ENCODE peak calls at places on chromosome 7, in seven cellular contexts. A is right lobe of liver, T is AG04450, Z is fibroblast of mammary gland, Q is GM23338, C is mammary epithelial cell, D is HL-60. X is an unnamed sample.

GRCh38 chr7:78224923-78225322 is 426.4 kb downstream of the PHTF2 start:
- DNase-seq in A (no peak), D (no peak), Z (peak; percentile 10), Q (no peak), T (no peak), C (no peak), X (no peak)

GRCh38 chr7:87926581-87927461 is 7.2 kb upstream of the ADAM22 start:
- DNase-seq in C (peak; percentile 21), T (no peak), A (no peak), D (no peak), Q (peak; percentile 90), Z (peak; percentile 32), X (peak; percentile 11)

GRCh38 chr7:111516612-111517011 is 45.7 kb downstream of the IMMP2L start:
- DNase-seq in A (no peak), T (no peak), Q (no peak), D (no peak), C (peak; percentile 71), Z (no peak), X (no peak)

GRCh38 chr7:54689394-54690058 is 69.5 kb downstream of the SEC61G start:
- DNase-seq in Z (peak; percentile 3), C (no peak), Q (no peak), D (no peak), A (no peak), T (no peak), X (peak; percentile 4)

GRCh38 chr7:54860003-54860775 is 101.2 kb upstream of the SEC61G start:
- DNase-seq in A (no peak), C (peak; percentile 49), Z (no peak), T (no peak), Q (no peak), D (no peak), X (peak; percentile 31)

GRCh38 chr7:39666562-39666961 is 43.2 kb downstream of the RALA start:
- DNase-seq in A (no peak), Z (no peak), T (no peak), D (no peak), C (no peak), Q (peak; percentile 48), X (no peak)

GRCh38 chr7:85176197-85176596 is 10.7 kb downstream of the SEMA3D start:
- DNase-seq in A (no peak), Z (peak; percentile 41), Q (no peak), T (no peak), D (no peak), C (peak; percentile 62), X (peak; percentile 30)

GRCh38 chr7:17939111-17939669 is 1.1 kb downstream of the SNX13 start:
- DNase-seq in Z (peak; percentile 52), Q (no peak), D (no peak), T (no peak), C (peak; percentile 66), A (no peak), X (peak; percentile 48)

GRCh38 chr7:74272305-74273038 is 16.7 kb upstream of the CLIP2 start:
- DNase-seq in Z (peak; percentile 96), A (no peak), Q (peak; percentile 70), D (peak; percentile 91), T (peak; percentile 91), C (peak; percentile 67), X (peak; percentile 95)

GRCh38 chr7:29839302-29839701 is 33.0 kb downstream of the WIPF3 start:
- DNase-seq in C (peak; percentile 4), T (peak; percentile 32), A (no peak), Z (peak; percentile 83), D (no peak), Q (no peak), X (peak; percentile 59)

GRCh38 chr7:158022601-158023000 is 565.0 kb downstream of the PTPRN2 start:
- DNase-seq in D (no peak), T (no peak), A (no peak), C (no peak), Z (no peak), Q (no peak), X (no peak)

GRCh38 chr7:36752026-36752735 is 27.9 kb upstream of the AOAH start:
- DNase-seq in D (no peak), C (no peak), Q (no peak), T (no peak), A (no peak), Z (no peak), X (no peak)

GRCh38 chr7:2654059-2654458 is 22.3 kb downstream of the TTYH3 start:
- DNase-seq in Q (no peak), C (no peak), D (no peak), T (no peak), Z (no peak), A (no peak), X (no peak)

GRCh38 chr7:129853661-129854268 is 99.0 kb downstream of the UBE2H start:
- DNase-seq in Z (peak; percentile 73), C (peak; percentile 92), Q (no peak), T (no peak), A (peak; percentile 71), D (peak; percentile 89), X (peak; percentile 68)

GRCh38 chr7:5780801-5781496 is 514 bp downstream of the RNF216 start:
- DNase-seq in Q (peak; percentile 37), Z (peak; percentile 19), T (no peak), A (peak; percentile 73), C (peak; percentile 42), D (no peak), X (peak; percentile 35)

GRCh38 chr7:150962285-150962742 is 15.8 kb downstream of the KCNH2 start:
- DNase-seq in Q (no peak), C (no peak), A (no peak), T (no peak), Z (no peak), D (no peak), X (no peak)

GRCh38 chr7:155351120-155351870 is 53.6 kb downstream of the INSIG1 start:
- DNase-seq in Z (no peak), T (no peak), D (no peak), C (no peak), Q (no peak), A (peak; percentile 17), X (no peak)

GRCh38 chr7:104160375-104160774 is 47.4 kb downstream of the ORC5 start:
- DNase-seq in D (no peak), T (no peak), Q (peak; percentile 12), A (no peak), C (no peak), Z (peak; percentile 41), X (peak; percentile 47)

GRCh38 chr7:92621026-92621540 is 30.9 kb upstream of the FAM133B start:
- DNase-seq in Q (peak; percentile 71), Z (peak; percentile 94), A (peak; percentile 65), T (peak; percentile 85), C (peak; percentile 78), D (peak; percentile 55), X (peak; percentile 98)

GRCh38 chr7:90383422-90383821 is 19.8 kb upstream of the CLDN12 start:
- DNase-seq in D (no peak), T (no peak), C (peak; percentile 54), Z (peak; percentile 66), Q (no peak), A (no peak), X (peak; percentile 17)

GRCh38 chr7:122626785-122627184 is 72.1 kb downstream of the RNF133 start:
- DNase-seq in Z (no peak), Q (no peak), C (no peak), D (no peak), T (no peak), A (no peak), X (no peak)

GRCh38 chr7:43844257-43844656 is 25.1 kb downstream of the MRPS24 start:
- DNase-seq in D (no peak), A (no peak), Q (no peak), C (no peak), T (no peak), Z (no peak), X (no peak)

GRCh38 chr7:47772492-47772891 is 175.8 kb downstream of the PKD1L1 start:
- DNase-seq in Q (no peak), A (no peak), T (no peak), Z (no peak), C (no peak), D (no peak), X (no peak)
- TF ChIP-seq CTCF in Q (no peak), A (no peak), T (no peak), Z (no peak), C (no peak), D (no peak), X (no peak)

GRCh38 chr7:98225913-98226614 is 14.8 kb downstream of the BHLHA15 start:
- DNase-seq in D (no peak), Q (no peak), C (no peak), A (no peak), Z (no peak), T (no peak), X (no peak)

GRCh38 chr7:98224701-98225181 is 13.5 kb downstream of the BHLHA15 start:
- DNase-seq in C (no peak), T (no peak), Q (no peak), Z (no peak), A (no peak), D (no peak), X (no peak)

GRCh38 chr7:98222533-98223195 is 11.4 kb downstream of the BHLHA15 start:
- DNase-seq in C (no peak), Q (no peak), Z (no peak), T (no peak), A (no peak), D (no peak), X (no peak)

GRCh38 chr7:98223351-98223897 is 12.2 kb downstream of the BHLHA15 start:
- DNase-seq in D (no peak), A (no peak), C (no peak), Z (no peak), T (no peak), Q (no peak), X (no peak)

GRCh38 chr7:98223898-98224700 is 12.9 kb downstream of the BHLHA15 start:
- DNase-seq in Z (no peak), C (no peak), D (no peak), Q (no peak), T (no peak), A (no peak), X (no peak)
- H3K4me3 ChIP-seq in Z (no peak overlapping the region), C (no peak overlapping the region), D (no peak overlapping the region), Q (no peak overlapping the region), T (no peak overlapping the region), A (no peak overlapping the region), X (no peak overlapping the region)

GRCh38 chr7:116242177-116242576 is 31.8 kb downstream of the TES start:
- DNase-seq in T (no peak), C (no peak), D (no peak), Q (no peak), Z (peak; percentile 42), A (no peak), X (no peak)
- TF ChIP-seq CTCF in T (peak; percentile 44), C (no peak), D (no peak), Q (no peak), Z (peak; percentile 36), A (no peak), X (no peak)

DNA sequence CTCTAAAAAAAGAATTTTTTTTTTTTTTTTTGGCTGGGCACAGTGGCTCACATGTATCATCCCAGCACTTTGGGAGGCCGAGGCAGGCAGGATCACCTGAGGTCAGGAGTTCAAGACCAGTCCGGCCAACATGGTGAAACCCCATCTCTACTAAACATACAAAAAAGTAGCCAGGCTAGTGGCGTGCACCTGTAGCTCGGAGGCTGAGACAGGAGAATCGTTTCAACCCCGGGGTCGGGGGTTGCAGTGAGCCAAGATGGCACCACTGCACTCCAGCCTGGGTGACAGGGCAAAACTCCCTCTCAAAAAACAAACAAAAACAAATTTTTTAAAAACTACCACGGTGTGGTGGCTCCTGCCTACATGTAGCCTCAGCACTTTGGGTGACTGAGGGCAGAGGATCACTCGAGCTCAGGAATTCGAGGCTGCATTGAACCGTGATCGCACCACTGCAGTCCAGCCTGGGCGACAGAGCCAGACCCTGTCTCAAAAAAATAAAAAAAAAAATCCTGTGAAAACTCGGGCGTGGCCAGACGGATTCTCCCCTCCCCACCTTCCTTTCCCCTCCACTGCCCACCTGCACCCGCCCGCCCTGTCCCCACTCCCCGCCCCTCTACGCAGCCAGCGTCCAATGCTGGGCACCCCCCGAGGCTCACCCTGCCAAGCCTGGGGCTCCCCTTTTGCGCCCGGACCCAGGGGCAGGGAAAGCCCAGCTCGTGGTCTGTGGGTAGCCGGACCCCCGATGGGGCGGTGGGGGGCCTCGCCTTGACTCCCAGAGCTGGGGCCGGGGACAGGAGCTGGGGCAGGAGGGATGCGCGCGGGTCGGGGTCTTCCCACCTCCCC is 678 bp upstream of the ORAI2 start:
- DNase-seq in A (no peak), D (no peak), T (no peak), Q (no peak), C (no peak), Z (no peak), X (no peak)
- H3K4me3 ChIP-seq in A (peak overlapping the region; percentile 59), D (peak overlapping the region; percentile 88), T (peak overlapping the region; percentile 70), Q (peak overlapping the region; percentile 85), C (peak overlapping the region; percentile 54), Z (peak overlapping the region; percentile 57), X (peak overlapping the region; percentile 73)